ENCODE peak calls at places on chromosomes 7 and 10, in ten cellular contexts. M is pancreas; A is psoas muscle; S is CD8-positive, alpha-beta memory T cell; Z is PC-3; W is H9; V is HCT116; E is Peyer's patch; F is uterus; Y is body of pancreas. I is an unnamed sample.

GRCh38 chr7:134865001-134865845 is 85.8 kb downstream of the CALD1 start:
- DNase-seq in M (no peak), A (no peak), S (no peak), Z (no peak), W (no peak), V (no peak), E (no peak), F (no peak), Y (no peak), I (no peak)

GRCh38 chr10:14487511-14487909 is 156.8 kb upstream of the FRMD4A start:
- DNase-seq in M (no peak), A (no peak), S (no peak), Z (no peak), W (no peak), V (no peak), E (no peak), F (no peak), Y (no peak), I (no peak)

GRCh38 chr10:13105184-13105583 is 5.2 kb downstream of the OPTN start:
- DNase-seq in M (no peak), A (no peak), S (no peak), Z (no peak), W (no peak), V (no peak), E (no peak), F (no peak), Y (no peak), I (no peak)

GRCh38 chr7:108686494-108686893 is 116.8 kb downstream of the DNAJB9 start:
- DNase-seq in M (no peak), A (no peak), S (no peak), Z (no peak), W (no peak), V (no peak), E (no peak), F (no peak), Y (no peak), I (no peak)

GRCh38 chr7:150803161-150803860 is 2.7 kb downstream of the TMEM176A start:
- DNase-seq in M (no peak), A (no peak), S (no peak), Z (no peak), W (no peak), V (no peak), E (no peak), F (no peak), Y (no peak), I (peak; percentile 59)

GRCh38 chr7:37344886-37345579 is 103.6 kb downstream of the ELMO1 start:
- DNase-seq in M (no peak), A (no peak), S (no peak), Z (no peak), W (no peak), V (no peak), E (no peak), F (no peak), Y (no peak), I (no peak)

GRCh38 chr7:2572101-2572842 is 13.5 kb downstream of the IQCE start:
- DNase-seq in M (peak; percentile 71), A (peak; percentile 35), S (no peak), Z (peak; percentile 80), W (no peak), V (peak; percentile 56), E (peak; percentile 82), F (no peak), Y (peak; percentile 54), I (no peak)

GRCh38 chr10:5557799-5558771 is 33.3 kb downstream of the CALML3 start:
- DNase-seq in M (peak; percentile 38), A (no peak), S (no peak), Z (no peak), W (no peak), V (no peak), E (no peak), F (peak; percentile 16), Y (no peak), I (no peak)

GRCh38 chr7:107359520-107360316 is 110.1 kb upstream of the GPR22 start:
- DNase-seq in M (peak; percentile 18), A (no peak), S (no peak), Z (no peak), W (no peak), V (no peak), E (no peak), F (no peak), Y (no peak), I (no peak)

GRCh38 chr10:3933733-3934132 is 148.7 kb upstream of the KLF6 start:
- DNase-seq in M (no peak), A (no peak), S (no peak), Z (no peak), W (no peak), V (no peak), E (no peak), F (no peak), Y (no peak), I (no peak)

GRCh38 chr7:49564379-49564714 is 209.1 kb upstream of the VWC2 start:
- DNase-seq in M (no peak), A (no peak), S (no peak), Z (no peak), W (no peak), V (no peak), E (no peak), F (no peak), Y (no peak), I (no peak)

GRCh38 chr7:6026011-6026819 is 5.0 kb upstream of the ANKRD61 start:
- DNase-seq in M (no peak), A (peak; percentile 91), S (peak; percentile 55), Z (peak; percentile 55), W (peak; percentile 72), V (no peak), E (peak; percentile 70), F (peak; percentile 43), Y (peak; percentile 64), I (peak; percentile 68)

DNA sequence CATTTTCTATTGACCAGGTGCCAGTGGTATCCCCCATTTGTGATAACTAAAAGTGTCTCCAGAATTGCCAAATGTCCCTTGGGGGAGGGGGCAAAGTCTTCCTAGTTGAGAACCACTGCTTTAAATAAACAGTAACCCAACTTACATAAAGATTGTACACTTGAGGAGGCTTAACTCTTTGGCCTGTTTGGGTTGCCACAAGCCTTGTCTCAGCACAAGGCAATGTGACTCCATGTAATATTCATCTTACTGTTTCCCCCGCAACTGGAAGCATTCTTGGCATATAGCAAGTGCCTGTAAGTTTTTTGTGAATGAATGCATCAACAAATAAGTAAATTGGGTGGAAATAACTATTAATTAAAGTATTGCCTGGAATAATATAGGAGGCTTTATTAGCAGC is 108.3 kb downstream of the ANK3 start:
- DNase-seq in M (no peak), A (no peak), S (no peak), Z (peak; percentile 94), W (no peak), V (no peak), E (no peak), F (no peak), Y (no peak), I (no peak)
- H3K4me1 ChIP-seq in M (peaks cover 6% of the 10 kb centered on the region), A (no peaks in the 10 kb centered on the region), S (no peaks in the 10 kb centered on the region), Z (peaks cover 46% of the 10 kb centered on the region), W (peaks cover 3% of the 10 kb centered on the region), V (no peaks in the 10 kb centered on the region), E (no peaks in the 10 kb centered on the region), F (no peaks in the 10 kb centered on the region), Y (peaks cover 20% of the 10 kb centered on the region), I (no peaks in the 10 kb centered on the region)

GRCh38 chr7:129913428-129913827 is 39.3 kb downstream of the UBE2H start:
- DNase-seq in M (no peak), A (no peak), S (no peak), Z (no peak), W (no peak), V (no peak), E (no peak), F (no peak), Y (no peak), I (no peak)
- H3K4me1 ChIP-seq in M (peaks cover 53% of the 10 kb centered on the region), A (peaks cover 76% of the 10 kb centered on the region), S (peaks cover 36% of the 10 kb centered on the region), Z (peaks cover 21% of the 10 kb centered on the region), W (peaks cover 3% of the 10 kb centered on the region), V (peaks cover 80% of the 10 kb centered on the region), E (no peaks in the 10 kb centered on the region), F (peaks cover 7% of the 10 kb centered on the region), Y (peaks cover 88% of the 10 kb centered on the region), I (peaks cover 14% of the 10 kb centered on the region)

GRCh38 chr10:72320676-72321247 is 34.0 kb downstream of the DNAJB12 start:
- DNase-seq in M (no peak), A (peak; percentile 85), S (peak; percentile 43), Z (peak; percentile 88), W (peak; percentile 87), V (peak; percentile 95), E (peak; percentile 58), F (peak; percentile 93), Y (peak; percentile 85), I (no peak)

GRCh38 chr10:72322280-72323058 is 32.2 kb downstream of the DNAJB12 start:
- DNase-seq in M (no peak), A (no peak), S (peak; percentile 34), Z (no peak), W (no peak), V (peak; percentile 80), E (no peak), F (no peak), Y (no peak), I (peak; percentile 3)

GRCh38 chr10:72322030-72322279 is 32.8 kb downstream of the DNAJB12 start:
- DNase-seq in M (no peak), A (no peak), S (no peak), Z (peak; percentile 19), W (no peak), V (no peak), E (peak; percentile 51), F (no peak), Y (no peak), I (no peak)

GRCh38 chr10:72319416-72320254 is 35.1 kb downstream of the DNAJB12 start:
- DNase-seq in M (peak; percentile 96), A (peak; percentile 97), S (peak; percentile 80), Z (peak; percentile 86), W (peak; percentile 80), V (peak; percentile 75), E (peak; percentile 94), F (peak; percentile 94), Y (peak; percentile 92), I (peak; percentile 99)

DNA sequence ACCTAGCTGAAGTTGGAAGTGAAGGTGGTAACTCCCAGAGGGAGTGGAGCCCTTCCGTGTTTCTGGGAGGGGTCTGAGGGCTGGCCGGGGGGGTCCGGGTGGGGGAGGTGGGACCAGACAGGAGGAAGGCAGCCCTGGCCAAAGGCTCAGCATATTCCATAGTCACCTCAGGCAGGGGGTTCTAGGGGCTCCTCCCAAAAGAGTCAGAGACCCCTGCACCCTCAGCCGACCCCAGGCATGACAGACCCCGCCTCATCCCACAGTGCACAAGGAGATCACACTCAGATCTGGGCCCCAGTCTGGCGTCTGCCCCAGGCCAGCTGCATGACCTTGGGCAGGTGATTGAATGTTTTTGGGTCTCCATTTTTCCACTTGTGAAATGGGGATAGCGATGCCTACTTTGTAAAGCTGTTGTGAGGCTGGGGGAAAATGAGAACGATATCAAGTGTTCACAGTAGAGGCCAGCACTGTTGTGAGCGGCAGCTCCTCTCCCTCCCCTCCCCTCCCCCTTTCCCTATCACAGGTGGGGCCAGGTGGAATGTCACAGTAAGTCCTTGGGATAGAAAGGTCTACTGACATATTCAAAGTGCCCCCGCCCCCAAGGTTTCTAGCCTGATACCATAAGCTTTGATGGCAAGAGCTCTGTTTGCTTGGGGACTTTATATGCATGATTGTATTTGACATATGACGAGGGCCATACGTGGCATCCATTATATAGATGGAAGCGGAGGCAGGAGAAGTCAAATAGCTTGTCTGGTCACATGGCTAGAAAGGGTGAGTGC is 33.3 kb downstream of the DNAJB12 start:
- DNase-seq in M (no peak), A (no peak), S (no peak), Z (no peak), W (no peak), V (no peak), E (no peak), F (no peak), Y (peak; percentile 67), I (peak; percentile 52)
- H3K4me1 ChIP-seq in M (peaks cover 33% of the 10 kb centered on the region), A (peaks cover 48% of the 10 kb centered on the region), S (peaks cover 72% of the 10 kb centered on the region), Z (peaks cover 48% of the 10 kb centered on the region), W (peaks cover 2% of the 10 kb centered on the region), V (peaks cover 74% of the 10 kb centered on the region), E (peaks cover 45% of the 10 kb centered on the region), F (no peaks in the 10 kb centered on the region), Y (peaks cover 65% of the 10 kb centered on the region), I (peaks cover 8% of the 10 kb centered on the region)

GRCh38 chr10:129938460-129938859 is 25.6 kb downstream of the EBF3 start:
- DNase-seq in M (no peak), A (peak; percentile 42), S (no peak), Z (no peak), W (no peak), V (no peak), E (peak; percentile 27), F (no peak), Y (no peak), I (peak; percentile 8)
- H3K4me1 ChIP-seq in M (no peaks in the 10 kb centered on the region), A (peaks cover 66% of the 10 kb centered on the region), S (no peaks in the 10 kb centered on the region), Z (no peaks in the 10 kb centered on the region), W (no peaks in the 10 kb centered on the region), V (no peaks in the 10 kb centered on the region), E (no peaks in the 10 kb centered on the region), F (peaks cover 3% of the 10 kb centered on the region), Y (no peaks in the 10 kb centered on the region), I (peaks cover 13% of the 10 kb centered on the region)